ENCODE peak calls at places on chromosomes 5 and 9, in seven cellular contexts. One of them, this sample, is unnamed.

GRCh38 chr9:121242219-121242954 is 25.6 kb upstream of the GSN start:
- DNase-seq in fibroblast of lung: peak; percentile 86
- DNase-seq in chondrocyte: no peak
- DNase-seq in activated CD8-positive, alpha-beta T cell treated with anti-CD3 and anti-CD28 coated beads for 36 hours: no peak
- DNase-seq in GM23338: no peak
- DNase-seq in IMR-90: peak; percentile 73
- DNase-seq in left ventricle myocardium inferior: no peak
- DNase-seq in this sample: peak; percentile 39

GRCh38 chr5:121489972-121490371 is 361.7 kb upstream of the FTMT start:
- DNase-seq in fibroblast of lung: no peak
- DNase-seq in GM23338: no peak
- DNase-seq in left ventricle myocardium inferior: no peak
- DNase-seq in IMR-90: no peak
- DNase-seq in activated CD8-positive, alpha-beta T cell treated with anti-CD3 and anti-CD28 coated beads for 36 hours: no peak
- DNase-seq in chondrocyte: no peak
- DNase-seq in this sample: no peak

GRCh38 chr5:116970318-116970717 is 395.7 kb upstream of the SEMA6A start:
- DNase-seq in left ventricle myocardium inferior: no peak
- DNase-seq in chondrocyte: no peak
- DNase-seq in GM23338: no peak
- DNase-seq in fibroblast of lung: no peak
- DNase-seq in IMR-90: no peak
- DNase-seq in activated CD8-positive, alpha-beta T cell treated with anti-CD3 and anti-CD28 coated beads for 36 hours: no peak
- DNase-seq in this sample: no peak

GRCh38 chr5:140258016-140258415 is 44.9 kb downstream of the PFDN1 start:
- DNase-seq in GM23338: no peak
- DNase-seq in chondrocyte: no peak
- DNase-seq in activated CD8-positive, alpha-beta T cell treated with anti-CD3 and anti-CD28 coated beads for 36 hours: no peak
- DNase-seq in left ventricle myocardium inferior: no peak
- DNase-seq in IMR-90: peak; percentile 57
- DNase-seq in fibroblast of lung: peak; percentile 61
- DNase-seq in this sample: no peak

GRCh38 chr9:134585746-134586706 is 55.6 kb upstream of the COL5A1 start:
- DNase-seq in fibroblast of lung: peak; percentile 85
- DNase-seq in activated CD8-positive, alpha-beta T cell treated with anti-CD3 and anti-CD28 coated beads for 36 hours: no peak
- DNase-seq in chondrocyte: peak; percentile 95
- DNase-seq in GM23338: no peak
- DNase-seq in IMR-90: peak; percentile 75
- DNase-seq in left ventricle myocardium inferior: no peak
- DNase-seq in this sample: peak; percentile 52

GRCh38 chr9:135514342-135515082 is 6.7 kb upstream of the LCN1 start:
- DNase-seq in left ventricle myocardium inferior: no peak
- DNase-seq in IMR-90: no peak
- DNase-seq in activated CD8-positive, alpha-beta T cell treated with anti-CD3 and anti-CD28 coated beads for 36 hours: no peak
- DNase-seq in fibroblast of lung: no peak
- DNase-seq in chondrocyte: peak; percentile 62
- DNase-seq in GM23338: no peak
- DNase-seq in this sample: no peak

GRCh38 chr9:132627120-132627519 is 42.7 kb downstream of the DDX31 start:
- DNase-seq in chondrocyte: no peak
- DNase-seq in IMR-90: no peak
- DNase-seq in GM23338: no peak
- DNase-seq in left ventricle myocardium inferior: no peak
- DNase-seq in fibroblast of lung: no peak
- DNase-seq in activated CD8-positive, alpha-beta T cell treated with anti-CD3 and anti-CD28 coated beads for 36 hours: no peak
- DNase-seq in this sample: no peak

GRCh38 chr9:70924380-70924779 is 197.0 kb downstream of the TRPM3 start:
- DNase-seq in IMR-90: peak; percentile 65
- DNase-seq in GM23338: no peak
- DNase-seq in fibroblast of lung: peak; percentile 92
- DNase-seq in activated CD8-positive, alpha-beta T cell treated with anti-CD3 and anti-CD28 coated beads for 36 hours: no peak
- DNase-seq in chondrocyte: no peak
- DNase-seq in left ventricle myocardium inferior: no peak
- DNase-seq in this sample: peak; percentile 86

GRCh38 chr5:110469486-110469885 is 257.0 kb downstream of the TMEM232 start:
- DNase-seq in fibroblast of lung: no peak
- DNase-seq in GM23338: no peak
- DNase-seq in activated CD8-positive, alpha-beta T cell treated with anti-CD3 and anti-CD28 coated beads for 36 hours: no peak
- DNase-seq in IMR-90: no peak
- DNase-seq in left ventricle myocardium inferior: no peak
- DNase-seq in chondrocyte: no peak
- DNase-seq in this sample: no peak

GRCh38 chr5:30197662-30198061 is 995.8 kb upstream of the CDH6 start:
- DNase-seq in GM23338: no peak
- DNase-seq in left ventricle myocardium inferior: no peak
- DNase-seq in IMR-90: no peak
- DNase-seq in fibroblast of lung: no peak
- DNase-seq in chondrocyte: no peak
- DNase-seq in activated CD8-positive, alpha-beta T cell treated with anti-CD3 and anti-CD28 coated beads for 36 hours: no peak
- DNase-seq in this sample: no peak

GRCh38 chr9:114507726-114508125 is 2.5 kb upstream of the WHRN start:
- DNase-seq in chondrocyte: no peak
- DNase-seq in IMR-90: peak; percentile 16
- DNase-seq in activated CD8-positive, alpha-beta T cell treated with anti-CD3 and anti-CD28 coated beads for 36 hours: peak; percentile 32
- DNase-seq in fibroblast of lung: no peak
- DNase-seq in GM23338: peak; percentile 49
- DNase-seq in left ventricle myocardium inferior: no peak
- DNase-seq in this sample: peak; percentile 31

GRCh38 chr9:133972041-133972970 is 19.8 kb downstream of the VAV2 start:
- DNase-seq in fibroblast of lung: no peak
- DNase-seq in activated CD8-positive, alpha-beta T cell treated with anti-CD3 and anti-CD28 coated beads for 36 hours: no peak
- DNase-seq in left ventricle myocardium inferior: no peak
- DNase-seq in chondrocyte: peak; percentile 68
- DNase-seq in GM23338: no peak
- DNase-seq in IMR-90: no peak
- DNase-seq in this sample: no peak

GRCh38 chr9:129014124-129014523 is 14.0 kb downstream of the SH3GLB2 start:
- DNase-seq in chondrocyte: no peak
- DNase-seq in fibroblast of lung: no peak
- DNase-seq in left ventricle myocardium inferior: no peak
- DNase-seq in activated CD8-positive, alpha-beta T cell treated with anti-CD3 and anti-CD28 coated beads for 36 hours: no peak
- DNase-seq in IMR-90: no peak
- DNase-seq in GM23338: no peak
- DNase-seq in this sample: no peak

GRCh38 chr9:73050887-73051550 is 98.2 kb upstream of the ALDH1A1 start:
- DNase-seq in chondrocyte: no peak
- DNase-seq in left ventricle myocardium inferior: peak; percentile 16
- DNase-seq in fibroblast of lung: no peak
- DNase-seq in IMR-90: no peak
- DNase-seq in activated CD8-positive, alpha-beta T cell treated with anti-CD3 and anti-CD28 coated beads for 36 hours: no peak
- DNase-seq in GM23338: peak; percentile 59
- DNase-seq in this sample: no peak

GRCh38 chr5:131466171-131466766 is 168.8 kb downstream of the RAPGEF6 start:
- DNase-seq in GM23338: no peak
- DNase-seq in left ventricle myocardium inferior: no peak
- DNase-seq in fibroblast of lung: peak; percentile 94
- DNase-seq in chondrocyte: no peak
- DNase-seq in activated CD8-positive, alpha-beta T cell treated with anti-CD3 and anti-CD28 coated beads for 36 hours: peak; percentile 25
- DNase-seq in IMR-90: peak; percentile 95
- DNase-seq in this sample: peak; percentile 69

GRCh38 chr9:95044731-95045508 is 272.6 kb downstream of the FANCC start:
- DNase-seq in activated CD8-positive, alpha-beta T cell treated with anti-CD3 and anti-CD28 coated beads for 36 hours: no peak
- DNase-seq in IMR-90: no peak
- DNase-seq in chondrocyte: no peak
- DNase-seq in fibroblast of lung: no peak
- DNase-seq in GM23338: peak; percentile 97
- DNase-seq in left ventricle myocardium inferior: peak; percentile 53
- DNase-seq in this sample: no peak

GRCh38 chr9:95043826-95044225 is 273.7 kb downstream of the FANCC start:
- DNase-seq in GM23338: no peak
- DNase-seq in activated CD8-positive, alpha-beta T cell treated with anti-CD3 and anti-CD28 coated beads for 36 hours: no peak
- DNase-seq in left ventricle myocardium inferior: no peak
- DNase-seq in chondrocyte: no peak
- DNase-seq in fibroblast of lung: no peak
- DNase-seq in IMR-90: no peak
- DNase-seq in this sample: no peak

GRCh38 chr9:95048225-95049087 is 269.1 kb downstream of the FANCC start:
- DNase-seq in activated CD8-positive, alpha-beta T cell treated with anti-CD3 and anti-CD28 coated beads for 36 hours: peak; percentile 53
- DNase-seq in fibroblast of lung: peak; percentile 58
- DNase-seq in left ventricle myocardium inferior: peak; percentile 75
- DNase-seq in IMR-90: no peak
- DNase-seq in chondrocyte: no peak
- DNase-seq in GM23338: peak; percentile 69
- DNase-seq in this sample: peak; percentile 50

GRCh38 chr9:95047452-95048224 is 269.9 kb downstream of the FANCC start:
- DNase-seq in activated CD8-positive, alpha-beta T cell treated with anti-CD3 and anti-CD28 coated beads for 36 hours: no peak
- DNase-seq in IMR-90: no peak
- DNase-seq in chondrocyte: no peak
- DNase-seq in left ventricle myocardium inferior: no peak
- DNase-seq in GM23338: no peak
- DNase-seq in fibroblast of lung: no peak
- DNase-seq in this sample: no peak

GRCh38 chr9:95045751-95046150 is 271.8 kb downstream of the FANCC start:
- DNase-seq in IMR-90: no peak
- DNase-seq in chondrocyte: no peak
- DNase-seq in GM23338: peak; percentile 56
- DNase-seq in fibroblast of lung: no peak
- DNase-seq in activated CD8-positive, alpha-beta T cell treated with anti-CD3 and anti-CD28 coated beads for 36 hours: no peak
- DNase-seq in left ventricle myocardium inferior: no peak
- DNase-seq in this sample: no peak
- TF ChIP-seq CTCF in IMR-90: no peak
- TF ChIP-seq CTCF in chondrocyte: no peak
- TF ChIP-seq CTCF in GM23338: no peak
- TF ChIP-seq CTCF in fibroblast of lung: no peak
- TF ChIP-seq CTCF in activated CD8-positive, alpha-beta T cell treated with anti-CD3 and anti-CD28 coated beads for 36 hours: no peak
- TF ChIP-seq CTCF in left ventricle myocardium inferior: no peak
- TF ChIP-seq CTCF in this sample: no peak

DNA sequence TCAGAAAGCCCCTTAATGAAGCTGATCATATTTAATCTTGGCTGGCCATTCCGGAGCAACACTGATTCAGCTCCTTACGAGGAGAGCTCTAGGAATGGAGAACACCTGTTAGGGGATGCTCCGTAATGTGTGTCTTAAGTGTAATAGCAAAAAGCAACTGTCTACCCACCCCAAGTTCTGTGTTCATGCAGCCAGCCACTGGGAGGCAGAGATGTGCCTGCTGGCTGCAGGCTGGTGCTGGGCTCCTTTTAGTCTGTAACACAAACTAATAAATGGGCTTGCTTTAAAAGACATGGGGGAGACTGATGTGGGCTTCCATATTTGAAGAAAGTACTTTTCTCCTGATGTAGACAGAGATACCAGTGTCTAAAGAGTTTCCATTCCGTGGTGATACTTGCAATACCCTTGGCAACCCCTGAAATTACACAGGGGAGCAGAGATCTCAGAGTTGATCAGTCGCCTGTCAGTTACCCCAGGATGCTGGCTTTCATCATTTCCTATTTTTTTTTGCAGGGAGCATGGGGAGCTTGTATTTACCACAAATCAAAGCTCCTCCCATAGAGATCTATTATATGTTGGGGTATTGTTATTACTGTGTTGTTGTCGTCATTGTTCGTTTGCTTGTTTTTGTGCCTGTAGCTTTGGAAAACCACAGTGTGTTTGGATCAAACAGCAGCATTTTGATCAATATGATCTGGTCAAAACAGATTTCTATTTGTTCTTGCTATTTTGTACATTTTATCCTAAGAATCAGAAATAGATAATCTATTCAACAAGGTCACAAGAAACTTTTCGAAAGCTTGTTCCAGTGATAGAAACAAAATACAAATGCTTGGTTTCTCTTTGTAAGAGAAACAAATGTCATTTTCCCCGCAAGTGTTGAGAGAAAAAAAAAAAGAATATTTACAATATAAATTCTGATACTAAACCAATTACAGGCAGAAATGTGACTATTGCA is 65.8 kb downstream of the MTX3 start:
- DNase-seq in chondrocyte: no peak
- DNase-seq in fibroblast of lung: no peak
- DNase-seq in IMR-90: peak; percentile 41
- DNase-seq in left ventricle myocardium inferior: no peak
- DNase-seq in activated CD8-positive, alpha-beta T cell treated with anti-CD3 and anti-CD28 coated beads for 36 hours: peak; percentile 51
- DNase-seq in GM23338: peak; percentile 62
- DNase-seq in this sample: peak; percentile 20
- TF ChIP-seq CTCF in chondrocyte: peak; percentile 30
- TF ChIP-seq CTCF in fibroblast of lung: peak; percentile 55
- TF ChIP-seq CTCF in IMR-90: peak; percentile 46
- TF ChIP-seq CTCF in left ventricle myocardium inferior: peak; percentile 18
- TF ChIP-seq CTCF in activated CD8-positive, alpha-beta T cell treated with anti-CD3 and anti-CD28 coated beads for 36 hours: peak; percentile 29
- TF ChIP-seq CTCF in GM23338: peak; percentile 50
- TF ChIP-seq CTCF in this sample: peak; percentile 35

DNA sequence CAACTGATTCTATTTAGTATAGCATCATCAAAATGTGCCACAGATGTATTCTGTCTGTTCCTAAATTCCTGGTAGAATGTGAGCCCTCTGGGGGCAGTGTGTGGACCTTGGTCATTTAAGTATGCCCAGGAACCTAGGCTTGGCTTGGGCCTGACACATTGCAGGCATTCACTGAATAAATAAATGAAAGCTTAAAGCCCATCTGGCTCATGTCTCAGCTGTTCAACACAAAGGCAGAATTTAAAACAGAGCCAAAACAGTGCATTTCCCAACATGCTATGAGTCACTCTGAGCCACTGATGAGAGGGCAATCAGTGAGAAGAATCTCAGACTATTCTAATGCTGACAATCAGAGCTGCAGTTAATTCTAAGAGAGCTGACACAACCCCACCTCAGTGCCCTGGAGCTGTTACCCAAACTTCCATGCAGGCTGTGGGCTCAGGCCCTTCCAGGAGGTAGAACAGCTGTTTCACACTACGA is 8.1 kb downstream of the FAM193B start:
- DNase-seq in activated CD8-positive, alpha-beta T cell treated with anti-CD3 and anti-CD28 coated beads for 36 hours: no peak
- DNase-seq in left ventricle myocardium inferior: no peak
- DNase-seq in IMR-90: peak; percentile 99
- DNase-seq in GM23338: no peak
- DNase-seq in fibroblast of lung: peak; percentile 97
- DNase-seq in chondrocyte: no peak
- DNase-seq in this sample: peak; percentile 99
- TF ChIP-seq CTCF in activated CD8-positive, alpha-beta T cell treated with anti-CD3 and anti-CD28 coated beads for 36 hours: no peak
- TF ChIP-seq CTCF in left ventricle myocardium inferior: no peak
- TF ChIP-seq CTCF in IMR-90: peak; percentile 35
- TF ChIP-seq CTCF in GM23338: no peak
- TF ChIP-seq CTCF in fibroblast of lung: no peak
- TF ChIP-seq CTCF in chondrocyte: peak; percentile 57
- TF ChIP-seq CTCF in this sample: no peak

GRCh38 chr9:130327070-130327780 is 61.7 kb downstream of the HMCN2 start:
- DNase-seq in fibroblast of lung: no peak
- DNase-seq in IMR-90: no peak
- DNase-seq in left ventricle myocardium inferior: no peak
- DNase-seq in GM23338: peak; percentile 83
- DNase-seq in chondrocyte: no peak
- DNase-seq in activated CD8-positive, alpha-beta T cell treated with anti-CD3 and anti-CD28 coated beads for 36 hours: peak; percentile 49
- DNase-seq in this sample: no peak
- TF ChIP-seq CTCF in fibroblast of lung: peak; percentile 10
- TF ChIP-seq CTCF in IMR-90: peak; percentile 19
- TF ChIP-seq CTCF in left ventricle myocardium inferior: peak; percentile 27
- TF ChIP-seq CTCF in GM23338: peak; percentile 66
- TF ChIP-seq CTCF in chondrocyte: peak; percentile 53
- TF ChIP-seq CTCF in activated CD8-positive, alpha-beta T cell treated with anti-CD3 and anti-CD28 coated beads for 36 hours: peak; percentile 19
- TF ChIP-seq CTCF in this sample: peak; percentile 32

DNA sequence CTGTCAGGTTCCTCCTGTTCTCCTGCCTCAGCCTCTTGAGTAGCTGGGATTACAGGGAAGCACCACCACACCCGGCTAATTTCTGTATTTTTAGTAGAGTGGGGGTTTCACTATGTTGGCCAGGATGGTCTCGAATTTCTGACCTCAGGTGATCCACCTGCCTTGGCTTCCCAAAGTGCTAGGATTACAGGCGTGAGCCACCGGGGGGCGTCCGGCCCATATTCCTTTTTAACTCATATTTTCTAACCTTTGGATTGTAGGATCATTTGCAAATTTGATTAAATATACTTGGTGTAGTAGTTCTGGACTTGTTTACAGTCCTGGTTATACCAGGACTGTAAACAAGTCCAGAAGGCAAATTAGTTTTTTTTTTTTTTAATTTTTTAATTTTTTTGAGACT is 4.3 kb downstream of the TCERG1 start:
- DNase-seq in left ventricle myocardium inferior: no peak
- DNase-seq in GM23338: peak; percentile 44
- DNase-seq in fibroblast of lung: no peak
- DNase-seq in chondrocyte: no peak
- DNase-seq in IMR-90: no peak
- DNase-seq in activated CD8-positive, alpha-beta T cell treated with anti-CD3 and anti-CD28 coated beads for 36 hours: no peak
- DNase-seq in this sample: no peak
- TF ChIP-seq CTCF in left ventricle myocardium inferior: no peak
- TF ChIP-seq CTCF in GM23338: peak; percentile 73
- TF ChIP-seq CTCF in fibroblast of lung: no peak
- TF ChIP-seq CTCF in chondrocyte: peak; percentile 49
- TF ChIP-seq CTCF in IMR-90: no peak
- TF ChIP-seq CTCF in activated CD8-positive, alpha-beta T cell treated with anti-CD3 and anti-CD28 coated beads for 36 hours: no peak
- TF ChIP-seq CTCF in this sample: peak; percentile 16

This sample was measured in fibroblast of pulmonary artery.